ENCODE peak calls at places on chromosomes 1 and 21, in four cellular contexts. N is H9, R is H1, S is mesendoderm. P is an unnamed sample.
A peak's percentile ranks its signal among the peaks of the same experiment; 100 is the strongest.

GRCh38 chr1:23362218-23362713 is 7.4 kb downstream of the ZNF436 start:
- DNase-seq in N (no peak), R (no peak), S (no peak), P (no peak)

GRCh38 chr1:225450491-225451191 is 22.8 kb upstream of the LBR start:
- DNase-seq in N (no peak), R (no peak), S (no peak), P (no peak)

GRCh38 chr1:36212782-36213181 is 11.5 kb upstream of the THRAP3 start:
- DNase-seq in N (no peak), R (no peak), S (no peak), P (no peak)

GRCh38 chr1:92709738-92710137 is 75.2 kb downstream of the EVI5 start:
- DNase-seq in N (no peak), R (no peak), S (peak; percentile 45), P (peak; percentile 91)

GRCh38 chr1:67534627-67535065 is 104.4 kb upstream of the SERBP1 start:
- DNase-seq in N (no peak), R (no peak), S (no peak), P (peak; percentile 69)

GRCh38 chr1:172343246-172344099 is 77.0 kb upstream of the C1orf105 start:
- DNase-seq in N (no peak), R (no peak), S (no peak), P (peak; percentile 91)

GRCh38 chr1:150567717-150568561 is 11.5 kb downstream of the MCL1 start:
- DNase-seq in N (peak; percentile 94), R (peak; percentile 81), S (peak; percentile 99), P (peak; percentile 98)

GRCh38 chr1:232450626-232451025 is 179.3 kb downstream of the SIPA1L2 start:
- DNase-seq in N (no peak), R (no peak), S (no peak), P (peak; percentile 45)

GRCh38 chr1:27603320-27603961 is 503 bp downstream of the AHDC1 start:
- DNase-seq in N (no peak), R (peak; percentile 65), S (no peak), P (no peak)

GRCh38 chr1:37814257-37814656 is 6.2 kb upstream of the YRDC start:
- DNase-seq in N (no peak), R (no peak), S (no peak), P (no peak)

GRCh38 chr1:11924334-11925195 is 1.7 kb downstream of the KIAA2013 start:
- DNase-seq in N (no peak), R (no peak), S (no peak), P (no peak)

GRCh38 chr1:186225089-186225488 is 150.0 kb downstream of the TPR start:
- DNase-seq in N (no peak), R (no peak), S (no peak), P (no peak)

GRCh38 chr1:111738436-111739221 is 566 bp downstream of the INKA2 start:
- DNase-seq in N (peak; percentile 82), R (peak; percentile 84), S (peak; percentile 75), P (peak; percentile 49)

GRCh38 chr1:91650764-91651163 is 150.1 kb downstream of the CDC7 start:
- DNase-seq in N (no peak), R (no peak), S (no peak), P (peak; percentile 100)

GRCh38 chr1:53047737-53048344 is 14.2 kb upstream of the PODN start:
- DNase-seq in N (no peak), R (no peak), S (no peak), P (peak; percentile 94)

GRCh38 chr1:50750021-50750619 is 209.9 kb downstream of the FAF1 start:
- DNase-seq in N (no peak), R (no peak), S (peak; percentile 24), P (peak; percentile 36)

GRCh38 chr1:51516639-51517158 is 2.4 kb downstream of the EPS15 start:
- DNase-seq in N (no peak), R (no peak), S (no peak), P (peak; percentile 13)

GRCh38 chr1:189787201-189787600 is 690.5 kb downstream of the BRINP3 start:
- DNase-seq in N (peak; percentile 40), R (no peak), S (peak; percentile 43), P (peak; percentile 6)

GRCh38 chr21:46215436-46216131 is 13.0 kb downstream of the LSS start:
- DNase-seq in N (no peak), R (no peak), S (no peak), P (no peak)

GRCh38 chr1:77060000-77060399 is 159.2 kb downstream of the PIGK start:
- DNase-seq in N (peak; percentile 80), R (peak; percentile 53), S (peak; percentile 79), P (no peak)

GRCh38 chr1:111251570-111251969 is 24.1 kb downstream of the CHI3L2 start:
- DNase-seq in N (no peak), R (no peak), S (no peak), P (no peak)

GRCh38 chr1:181016563-181016962 is 6.1 kb downstream of the STX6 start:
- DNase-seq in N (no peak), R (no peak), S (no peak), P (no peak)

GRCh38 chr21:44929799-44930542 is 9.3 kb upstream of the ITGB2 start:
- DNase-seq in N (no peak), R (no peak), S (no peak), P (no peak)

GRCh38 chr1:15765495-15766194 is 7.0 kb downstream of the FBLIM1 start:
- DNase-seq in N (no peak), R (no peak), S (no peak), P (peak; percentile 61)

GRCh38 chr1:109910963-109911798 is 532 bp downstream of the CSF1 start:
- DNase-seq in N (peak; percentile 40), R (peak; percentile 67), S (peak; percentile 22), P (no peak)

GRCh38 chr1:97499667-97500066 is 421.2 kb downstream of the DPYD start:
- DNase-seq in N (no peak), R (no peak), S (no peak), P (no peak)

GRCh38 chr21:33348728-33349127 is 24.0 kb downstream of the IFNAR1 start:
- DNase-seq in N (no peak), R (no peak), S (no peak), P (no peak)

GRCh38 chr1:223374064-223374610 is 10.2 kb upstream of the SUSD4 start:
- DNase-seq in N (no peak), R (no peak), S (no peak), P (no peak)

GRCh38 chr1:86713477-86713876 is 9.1 kb downstream of the SH3GLB1 start:
- DNase-seq in N (no peak), R (no peak), S (no peak), P (no peak)

GRCh38 chr1:199272690-199273089 is 633.9 kb downstream of the PTPRC start:
- DNase-seq in N (peak; percentile 52), R (no peak), S (peak; percentile 89), P (peak; percentile 94)

GRCh38 chr1:108716437-108717230 is 3.9 kb downstream of the FNDC7 start:
- DNase-seq in N (no peak), R (no peak), S (no peak), P (peak; percentile 60)

GRCh38 chr1:108712605-108713150 is at the start of gene FNDC7:
- DNase-seq in N (peak; percentile 85), R (peak; percentile 52), S (peak; percentile 82), P (peak; percentile 42)

GRCh38 chr1:108719253-108719652 is 6.5 kb downstream of the FNDC7 start:
- DNase-seq in N (no peak), R (no peak), S (no peak), P (peak; percentile 12)

GRCh38 chr1:108717774-108718316 is 5.1 kb downstream of the FNDC7 start:
- DNase-seq in N (no peak), R (no peak), S (no peak), P (no peak)

GRCh38 chr1:108715932-108716331 is 3.2 kb downstream of the FNDC7 start:
- DNase-seq in N (no peak), R (no peak), S (no peak), P (no peak)
- H3K56ac ChIP-seq in N (no peak overlapping the region), R (no peak overlapping the region), S (no peak overlapping the region), P (no peak overlapping the region)

DNA sequence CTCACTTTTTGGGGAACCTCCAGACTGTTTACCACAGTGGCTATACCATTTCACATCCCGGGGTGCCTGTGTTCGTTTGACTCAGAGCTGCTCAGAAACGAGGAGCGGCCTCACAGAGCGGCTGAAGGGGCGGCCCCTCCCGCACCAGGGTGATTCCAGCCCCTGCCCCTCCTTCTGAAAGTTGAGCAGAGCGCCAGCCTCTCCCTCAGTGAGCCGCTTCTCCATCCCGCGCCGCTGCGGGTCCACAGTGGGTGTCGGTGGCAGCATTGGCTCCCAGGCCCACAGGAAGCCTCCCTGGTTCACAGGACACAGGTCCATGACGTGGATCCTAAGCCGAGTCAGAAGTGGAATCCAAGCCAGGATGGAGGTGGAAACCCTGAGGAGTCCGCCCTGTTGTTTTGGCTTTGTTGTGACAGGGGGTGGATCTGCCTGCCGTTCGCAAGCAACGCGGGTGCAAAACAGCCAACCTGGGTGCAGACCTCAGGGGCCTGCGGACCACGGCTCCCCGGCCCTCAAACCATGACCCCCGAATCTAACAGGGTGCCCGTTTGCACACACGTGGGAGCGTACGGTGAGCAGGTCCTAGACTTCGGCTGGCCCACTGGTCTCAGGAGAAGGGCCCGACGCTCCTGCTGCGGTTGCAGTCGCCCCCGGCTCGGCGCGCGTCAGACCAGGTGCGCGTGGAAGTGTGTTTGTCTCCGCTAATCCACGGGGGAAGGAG is 186.8 kb upstream of the ARHGEF16 start:
- DNase-seq in N (no peak), R (no peak), S (no peak), P (no peak)
- H3K56ac ChIP-seq in N (no peak overlapping the region), R (no peak overlapping the region), S (no peak overlapping the region), P (no peak overlapping the region)

GRCh38 chr1:239233626-239234025 is 152.7 kb upstream of the CHRM3 start:
- DNase-seq in N (no peak), R (no peak), S (peak; percentile 45), P (no peak)

GRCh38 chr1:239242404-239242803 is 144.0 kb upstream of the CHRM3 start:
- DNase-seq in N (no peak), R (no peak), S (no peak), P (no peak)

GRCh38 chr1:239239529-239239928 is 146.8 kb upstream of the CHRM3 start:
- DNase-seq in N (no peak), R (no peak), S (no peak), P (no peak)

GRCh38 chr1:239240736-239241135 is 145.6 kb upstream of the CHRM3 start:
- DNase-seq in N (no peak), R (no peak), S (no peak), P (no peak)

DNA sequence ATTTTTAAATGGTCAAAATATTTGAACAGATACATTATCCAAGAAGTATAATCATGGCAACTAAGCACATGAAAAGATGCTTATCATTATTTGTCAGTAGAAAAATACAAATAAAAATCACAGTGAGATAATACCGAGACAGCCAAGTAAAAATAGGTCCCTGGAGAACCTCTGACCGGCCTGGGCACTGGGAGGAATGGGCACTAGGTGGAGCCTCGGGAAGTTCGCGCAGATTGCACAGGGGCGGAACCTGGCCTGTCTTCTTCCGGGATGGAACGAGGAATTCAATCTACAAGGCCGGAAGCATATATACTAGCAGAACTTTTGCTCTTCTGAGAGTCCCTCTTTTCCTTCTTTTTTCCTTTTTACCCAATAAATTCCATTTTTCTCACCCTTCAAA is 148.5 kb upstream of the CHRM3 start:
- DNase-seq in N (peak; percentile 58), R (peak; percentile 52), S (peak; percentile 34), P (no peak)
- H3K56ac ChIP-seq in N (no peak overlapping the region), R (no peak overlapping the region), S (no peak overlapping the region), P (no peak overlapping the region)

GRCh38 chr1:14606632-14607031 is 8.1 kb downstream of the KAZN start:
- DNase-seq in N (no peak), R (no peak), S (peak; percentile 66), P (no peak)

GRCh38 chr1:14605945-14606344 is 7.5 kb downstream of the KAZN start:
- DNase-seq in N (no peak), R (no peak), S (no peak), P (no peak)

GRCh38 chr1:14604414-14604813 is 5.9 kb downstream of the KAZN start:
- DNase-seq in N (no peak), R (no peak), S (no peak), P (no peak)

GRCh38 chr1:14608308-14608707 is 9.8 kb downstream of the KAZN start:
- DNase-seq in N (no peak), R (no peak), S (no peak), P (no peak)

GRCh38 chr1:14607295-14607694 is 8.8 kb downstream of the KAZN start:
- DNase-seq in N (no peak), R (no peak), S (no peak), P (no peak)
- H3K56ac ChIP-seq in N (no peak overlapping the region), R (no peak overlapping the region), S (no peak overlapping the region), P (no peak overlapping the region)